ENCODE peak calls at places on chromosome 6, in eight cellular contexts. V is naive thymus-derived CD4-positive, alpha-beta T cell; S is SK-N-SH; F is body of pancreas; N is fibroblast of lung; C is adipocyte; W is mucosa of descending colon; Q is A549. T is an unnamed sample. For H3K4me1, the result is how much of the 10 kb centered on the place peaks cover.

GRCh38 chr6:3751730-3752537 is 421 bp upstream of the PXDC1 start:
- DNase-seq in C (peak), W (peak), N (peak), S (peak), V (peak), Q (peak), F (peak), T (peak)

GRCh38 chr6:48664850-48665249 is 553.9 kb upstream of the PTCHD4 start:
- DNase-seq in F (no peak), S (no peak), Q (no peak), W (no peak), N (peak), V (no peak), C (peak), T (no peak)

GRCh38 chr6:32151131-32151884 is 431 bp downstream of the PRRT1 start:
- DNase-seq in N (no peak), Q (no peak), S (no peak), F (no peak), C (no peak), W (no peak), V (peak), T (no peak)

GRCh38 chr6:45543298-45544235 is 165.8 kb upstream of the SUPT3H start:
- DNase-seq in C (peak), V (no peak), W (no peak), S (no peak), N (peak), F (no peak), Q (no peak), T (peak)

GRCh38 chr6:134903448-134903847 is 46.5 kb downstream of the ALDH8A1 start:
- DNase-seq in F (no peak), C (no peak), V (no peak), N (no peak), W (no peak), S (no peak), Q (no peak), T (no peak)

GRCh38 chr6:11043961-11044711 is at the start of gene ELOVL2:
- DNase-seq in C (peak), N (peak), Q (peak), S (peak), V (no peak), W (no peak), F (peak), T (peak)

GRCh38 chr6:158654960-158655485 is 5.2 kb downstream of the SYTL3 start:
- DNase-seq in Q (no peak), W (no peak), N (peak), C (peak), S (no peak), V (peak), F (no peak), T (no peak)

GRCh38 chr6:142482973-142483372 is 181.2 kb downstream of the ADGRG6 start:
- DNase-seq in F (no peak), Q (no peak), S (no peak), W (no peak), N (no peak), V (no peak), C (peak), T (peak)

GRCh38 chr6:52491203-52492069 is 71.3 kb downstream of the EFHC1 start:
- DNase-seq in W (no peak), Q (no peak), S (no peak), F (no peak), N (peak), C (no peak), V (no peak), T (no peak)

GRCh38 chr6:82178084-82178758 is 69.3 kb downstream of the IBTK start:
- DNase-seq in Q (no peak), C (peak), N (peak), W (no peak), V (no peak), F (no peak), S (peak), T (no peak)

GRCh38 chr6:143529095-143529494 is 17.6 kb upstream of the FUCA2 start:
- DNase-seq in N (no peak), V (no peak), C (peak), W (no peak), Q (no peak), F (no peak), S (peak), T (no peak)

GRCh38 chr6:169198885-169199284 is 54.8 kb downstream of the THBS2 start:
- DNase-seq in V (no peak), F (no peak), Q (no peak), S (no peak), N (no peak), W (no peak), C (no peak), T (no peak)

GRCh38 chr6:53582963-53583362 is 38.1 kb upstream of the GCLC start:
- DNase-seq in C (peak), V (no peak), S (no peak), Q (no peak), W (no peak), F (no peak), N (peak), T (no peak)

GRCh38 chr6:130035211-130035610 is 16.8 kb downstream of the L3MBTL3 start:
- DNase-seq in S (no peak), F (no peak), C (no peak), N (no peak), Q (no peak), V (no peak), W (no peak), T (no peak)

GRCh38 chr6:11433860-11434259 is 103.7 kb upstream of the TMEM170B start:
- DNase-seq in N (no peak), S (no peak), W (no peak), F (no peak), V (no peak), C (no peak), Q (no peak), T (no peak)

GRCh38 chr6:313917-314316 is 21.6 kb downstream of the DUSP22 start:
- DNase-seq in F (no peak), N (no peak), Q (no peak), C (no peak), W (no peak), V (no peak), S (no peak), T (no peak)

GRCh38 chr6:38552136-38552535 is 87.6 kb downstream of the BTBD9 start:
- DNase-seq in F (no peak), C (no peak), W (no peak), S (no peak), V (no peak), N (no peak), Q (no peak), T (no peak)

GRCh38 chr6:159168536-159169192 is 536 bp upstream of the FNDC1 start:
- DNase-seq in C (no peak), Q (peak), W (no peak), N (peak), S (peak), V (no peak), F (peak), T (peak)

GRCh38 chr6:137866200-137866913 is 702 bp upstream of the TNFAIP3 start:
- DNase-seq in W (peak), F (no peak), V (no peak), S (no peak), N (no peak), C (no peak), Q (no peak), T (no peak)

GRCh38 chr6:108953681-108954080 is 105.5 kb downstream of the ARMC2 start:
- DNase-seq in C (peak), F (no peak), S (no peak), N (no peak), W (no peak), Q (no peak), V (no peak), T (peak)

GRCh38 chr6:113182370-113183141 is 674.6 kb upstream of the MARCKS start:
- DNase-seq in C (peak), Q (peak), V (no peak), N (peak), S (no peak), W (no peak), F (no peak), T (peak)

GRCh38 chr6:116902634-116903033 is 25.6 kb downstream of the RFX6 start:
- DNase-seq in V (no peak), N (no peak), F (no peak), C (no peak), W (no peak), Q (no peak), S (no peak), T (no peak)
- H3K4me1 ChIP-seq in V (under half), N (under half), F (under half), C (under half), W (under half), Q (under half), S (under half), T (under half)

DNA sequence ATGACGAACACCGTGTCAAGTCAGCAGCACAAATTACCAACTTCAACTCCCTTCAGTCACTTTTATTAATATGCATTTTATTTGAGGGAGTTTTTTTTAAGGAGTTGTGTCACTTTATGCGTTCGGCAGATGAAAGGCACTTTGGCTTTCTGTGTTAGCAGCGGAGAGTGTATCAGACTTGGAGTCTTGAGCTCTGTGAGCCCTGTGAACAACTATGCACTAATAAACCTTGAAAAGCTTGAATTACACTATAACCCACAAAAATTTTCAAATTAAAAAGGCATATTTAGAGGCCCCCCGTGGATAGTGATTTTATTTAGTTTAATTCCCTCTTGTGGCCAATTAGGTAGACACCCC is 335.3 kb upstream of the NT5E start:
- DNase-seq in N (no peak), S (no peak), F (no peak), C (no peak), Q (no peak), V (no peak), W (no peak), T (no peak)
- H3K4me3 ChIP-seq in N (peak), S (no peak), F (no peak), C (peak), Q (no peak), V (no peak), W (no peak), T (no peak)

GRCh38 chr6:40582892-40583291 is 4.3 kb downstream of the LRFN2 start:
- DNase-seq in W (no peak), S (no peak), V (peak), Q (no peak), C (no peak), F (no peak), N (no peak), T (no peak)
- H3K4me1 ChIP-seq in W (under half), S (under half), V (under half), Q (under half), C (under half), F (under half), N (under half), T (under half)

GRCh38 chr6:150667977-150668716 is 68.5 kb downstream of the PLEKHG1 start:
- DNase-seq in C (peak), V (no peak), W (peak), F (peak), N (peak), S (no peak), Q (peak), T (peak)
- H3K4me3 ChIP-seq in C (no peak), V (no peak), W (no peak), F (no peak), N (no peak), S (no peak), Q (no peak), T (no peak)

DNA sequence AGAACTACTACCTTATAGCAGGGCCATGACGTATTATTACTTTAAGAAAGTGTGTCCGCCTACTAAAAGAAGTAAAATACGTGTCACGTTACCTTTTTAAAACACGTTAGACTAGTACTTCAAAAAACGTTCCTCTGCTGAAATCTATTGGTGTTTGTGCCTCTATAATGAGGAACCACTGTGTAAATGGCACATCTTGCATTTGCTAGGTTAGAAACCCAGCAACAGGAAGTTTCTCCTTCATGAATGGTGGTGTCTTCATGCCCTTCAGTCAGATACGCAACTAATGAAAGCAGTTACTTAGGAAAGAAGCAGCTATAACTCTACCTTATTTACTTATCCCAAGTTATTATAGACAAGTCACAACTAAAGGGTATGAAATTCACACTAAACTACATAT is 343.5 kb downstream of the RNGTT start:
- DNase-seq in Q (no peak), S (no peak), W (no peak), V (no peak), N (no peak), C (no peak), F (no peak), T (no peak)
- H3K4me1 ChIP-seq in Q (under half), S (under half), W (under half), V (under half), N (under half), C (under half), F (under half), T (under half)